ENCODE peak calls at places on chromosomes 5 and 9, in six cellular contexts. U, Y, P, D, H and B are unnamed samples.
A peak's percentile ranks its signal among the peaks of the same experiment; 100 is the strongest.

GRCh38 chr5:108081707-108082106 is 300.2 kb downstream of the FBXL17 start:
- DNase-seq in P (no peak), D (no peak), H (no peak), U (no peak), Y (no peak), B (no peak)

GRCh38 chr9:5510360-5510931 is at the start of gene PDCD1LG2:
- DNase-seq in P (peak; percentile 79), H (no peak), U (no peak), D (no peak), Y (no peak), B (peak; percentile 18)

GRCh38 chr5:173741729-173742431 is 125.4 kb upstream of the BOD1 start:
- DNase-seq in P (no peak), H (no peak), Y (no peak), D (no peak), U (no peak), B (no peak)

GRCh38 chr5:39980056-39980455 is 555.3 kb upstream of the DAB2 start:
- DNase-seq in U (no peak), Y (no peak), H (no peak), P (peak; percentile 9), D (no peak), B (no peak)

GRCh38 chr9:88580961-88581360 is 46.0 kb downstream of the NXNL2 start:
- DNase-seq in P (peak; percentile 29), H (no peak), D (no peak), U (no peak), Y (no peak), B (no peak)

GRCh38 chr5:57937025-57937424 is 454.4 kb upstream of the ACTBL2 start:
- DNase-seq in D (no peak), H (no peak), U (no peak), Y (no peak), P (no peak), B (no peak)

GRCh38 chr5:57302164-57302563 is 128.3 kb downstream of the GPBP1 start:
- DNase-seq in H (no peak), P (peak; percentile 83), U (no peak), Y (no peak), D (no peak), B (no peak)

GRCh38 chr5:172546196-172546595 is 91.9 kb upstream of the SH3PXD2B start:
- DNase-seq in P (no peak), Y (no peak), U (no peak), D (no peak), H (no peak), B (no peak)

GRCh38 chr5:135566422-135567416 is 12.1 kb downstream of the CXCL14 start:
- DNase-seq in H (no peak), D (no peak), U (no peak), Y (no peak), P (no peak), B (no peak)

GRCh38 chr5:57007349-57007748 is 55.4 kb upstream of the MIER3 start:
- DNase-seq in P (no peak), Y (no peak), H (no peak), D (no peak), U (no peak), B (no peak)

GRCh38 chr5:116046823-116047222 is 14.6 kb downstream of the ARL14EPL start:
- DNase-seq in P (no peak), Y (no peak), H (no peak), D (no peak), U (no peak), B (no peak)

GRCh38 chr5:44345871-44346270 is 43.3 kb downstream of the FGF10 start:
- DNase-seq in Y (no peak), P (no peak), H (no peak), D (no peak), U (no peak), B (no peak)

GRCh38 chr9:4226331-4227250 is 73.3 kb downstream of the GLIS3 start:
- DNase-seq in U (no peak), Y (no peak), H (no peak), D (no peak), P (no peak), B (no peak)

GRCh38 chr9:92650296-92650695 is 19.6 kb downstream of the IPPK start:
- DNase-seq in Y (no peak), D (no peak), H (no peak), U (no peak), P (no peak), B (no peak)

GRCh38 chr5:36928947-36929346 is 52.4 kb downstream of the NIPBL start:
- DNase-seq in U (no peak), D (no peak), Y (no peak), H (no peak), P (peak; percentile 73), B (no peak)

GRCh38 chr5:176778921-176779465 is 31.4 kb upstream of the UNC5A start:
- DNase-seq in P (no peak), D (no peak), Y (no peak), U (no peak), H (no peak), B (no peak)

GRCh38 chr5:1526681-1527131 is 2.9 kb upstream of the LPCAT1 start:
- DNase-seq in P (no peak), H (no peak), D (no peak), Y (no peak), U (no peak), B (no peak)

GRCh38 chr5:68565427-68565826 is 349.9 kb downstream of the PIK3R1 start:
- DNase-seq in H (no peak), U (no peak), P (no peak), Y (peak; percentile 98), D (no peak), B (no peak)

GRCh38 chr5:170430256-170430655 is 41.1 kb upstream of the KCNMB1 start:
- DNase-seq in P (no peak), H (no peak), U (no peak), D (no peak), Y (no peak), B (no peak)